ENCODE peak calls at places on chromosomes 11 and 22, in seven cellular contexts. K, L, O, V, G, Y and B are unnamed samples.

GRCh38 chr11:1854132-1854948 is 1.5 kb downstream of the LSP1 start:
- DNase-seq in Y (no peak), K (peak; percentile 57), V (no peak), O (no peak), L (no peak), G (no peak), B (peak; percentile 51)

GRCh38 chr11:31797227-31798056 is 13.7 kb downstream of the PAX6 start:
- DNase-seq in K (no peak), L (no peak), V (no peak), Y (no peak), O (no peak), G (no peak), B (no peak)

GRCh38 chr22:49021097-49021925 is 806.4 kb downstream of the BRD1 start:
- DNase-seq in G (no peak), Y (no peak), V (no peak), K (no peak), O (no peak), L (no peak), B (no peak)

GRCh38 chr11:120324932-120325810 is at the start of gene TLCD5:
- DNase-seq in O (peak; percentile 55), Y (no peak), K (no peak), L (no peak), G (peak; percentile 36), V (peak; percentile 48), B (peak; percentile 66)

GRCh38 chr22:17748555-17749353 is 25.5 kb downstream of the BID start:
- DNase-seq in Y (no peak), L (no peak), K (no peak), O (no peak), V (no peak), G (no peak), B (no peak)

GRCh38 chr22:26610983-26611382 is 6.8 kb downstream of the CRYBB1 start:
- DNase-seq in L (no peak), O (peak; percentile 3), G (no peak), Y (no peak), K (no peak), V (no peak), B (peak; percentile 22)

GRCh38 chr11:38937709-38938108 is 2339.7 kb upstream of the RAG2 start:
- DNase-seq in Y (no peak), G (no peak), O (no peak), L (no peak), K (no peak), V (no peak), B (no peak)

GRCh38 chr22:26199665-26200064 is 30.4 kb downstream of the SEZ6L start:
- DNase-seq in V (no peak), O (no peak), G (no peak), K (peak; percentile 16), Y (no peak), L (no peak), B (no peak)

GRCh38 chr11:7600205-7600775 is 73.0 kb downstream of the CYB5R2 start:
- DNase-seq in G (peak; percentile 21), Y (no peak), K (no peak), O (peak; percentile 99), V (no peak), L (no peak), B (no peak)

GRCh38 chr11:2975594-2975993 is 16.5 kb downstream of the NAP1L4 start:
- DNase-seq in L (no peak), O (peak; percentile 62), K (peak; percentile 66), G (no peak), Y (no peak), V (no peak), B (peak; percentile 53)

GRCh38 chr11:77557553-77557952 is 32.2 kb upstream of the AQP11 start:
- DNase-seq in L (no peak), V (no peak), Y (peak; percentile 9), O (peak; percentile 27), G (no peak), K (peak; percentile 45), B (no peak)

GRCh38 chr22:47327241-47327640 is 564.8 kb downstream of the TBC1D22A start:
- DNase-seq in K (no peak), O (no peak), G (no peak), V (no peak), Y (no peak), L (no peak), B (no peak)